ENCODE peak calls at places on chromosome 3, in four cellular contexts. Y, U, W and B are unnamed samples.

GRCh38 chr3:50515565-50516047 is 12.2 kb upstream of the CACNA2D2 start:
- DNase-seq in W (no peak), U (no peak), Y (no peak), B (no peak)

GRCh38 chr3:111072016-111072891 is 638 bp downstream of the NECTIN3 start:
- DNase-seq in Y (no peak), U (no peak), W (no peak), B (no peak)

GRCh38 chr3:160331127-160331937 is 67.7 kb downstream of the IFT80 start:
- DNase-seq in U (no peak), W (no peak), Y (no peak), B (no peak)

GRCh38 chr3:123459867-123460266 is 11.0 kb upstream of the ADCY5 start:
- DNase-seq in W (peak; percentile 19), U (no peak), Y (no peak), B (no peak)

GRCh38 chr3:81476652-81477051 is 284.8 kb downstream of the GBE1 start:
- DNase-seq in Y (no peak), U (no peak), W (peak; percentile 31), B (no peak)

GRCh38 chr3:56980798-56981390 is 79.6 kb upstream of the SPATA12 start:
- DNase-seq in U (no peak), Y (no peak), W (peak; percentile 87), B (no peak)

GRCh38 chr3:161990036-161990435 is 493.4 kb downstream of the OTOL1 start:
- DNase-seq in W (no peak), U (no peak), Y (no peak), B (no peak)

GRCh38 chr3:31779514-31779913 is 201.5 kb downstream of the OSBPL10 start:
- DNase-seq in W (no peak), Y (no peak), U (no peak), B (no peak)

GRCh38 chr3:32640939-32641725 is 43.9 kb upstream of the CNOT10 start:
- DNase-seq in U (no peak), W (no peak), Y (no peak), B (no peak)

GRCh38 chr3:38650248-38650940 is 907 bp upstream of the SCN5A start:
- DNase-seq in Y (no peak), W (no peak), U (no peak), B (no peak)

GRCh38 chr3:49329201-49329600 is 10.7 kb downstream of the USP4 start:
- DNase-seq in W (no peak), Y (no peak), U (no peak), B (no peak)

GRCh38 chr3:123586131-123586530 is 1.3 kb upstream of the HACD2 start:
- DNase-seq in W (peak; percentile 61), U (no peak), Y (peak; percentile 9), B (no peak)

GRCh38 chr3:10552631-10552943 is 47.2 kb upstream of the ATP2B2 start:
- DNase-seq in Y (no peak), W (peak; percentile 10), U (no peak), B (no peak)

GRCh38 chr3:142007710-142008399 is 131.4 kb downstream of the ATP1B3 start:
- DNase-seq in U (no peak), W (no peak), Y (no peak), B (no peak)

GRCh38 chr3:126997455-126998038 is 14.6 kb downstream of the PLXNA1 start:
- DNase-seq in Y (no peak), U (no peak), W (no peak), B (no peak)

GRCh38 chr3:61926913-61927312 is 365.5 kb downstream of the PTPRG start:
- DNase-seq in Y (no peak), U (no peak), W (no peak), B (no peak)

GRCh38 chr3:57151021-57151449 is 14.1 kb downstream of the IL17RD start:
- DNase-seq in U (no peak), Y (no peak), W (no peak), B (no peak)

GRCh38 chr3:33395900-33396299 is 44.3 kb downstream of the UBP1 start:
- DNase-seq in U (no peak), Y (no peak), W (no peak), B (no peak)

GRCh38 chr3:179852117-179852886 is 184.4 kb downstream of the PEX5L start:
- DNase-seq in U (no peak), W (peak; percentile 7), Y (no peak), B (no peak)

GRCh38 chr3:7144696-7145308 is 283.9 kb downstream of the GRM7 start:
- DNase-seq in Y (peak; percentile 23), W (peak; percentile 5), U (no peak), B (no peak)

GRCh38 chr3:150875548-150875947 is 29.7 kb downstream of the MINDY4B start:
- DNase-seq in Y (no peak), W (peak; percentile 8), U (no peak), B (peak; percentile 17)

GRCh38 chr3:187966636-187967035 is 187.3 kb upstream of the LPP start:
- DNase-seq in W (no peak), U (no peak), Y (no peak), B (no peak)

GRCh38 chr3:8937064-8938020 is 25.9 kb downstream of the RAD18 start:
- DNase-seq in U (no peak), W (no peak), Y (no peak), B (no peak)

GRCh38 chr3:65871305-65872141 is 167.2 kb downstream of the MAGI1 start:
- DNase-seq in Y (no peak), U (no peak), W (no peak), B (no peak)

GRCh38 chr3:158794206-158794605 is 7.6 kb upstream of the MFSD1 start:
- DNase-seq in Y (no peak), U (no peak), W (no peak), B (no peak)

GRCh38 chr3:126556637-126557414 is 1.9 kb downstream of the C3orf22 start:
- DNase-seq in Y (no peak), U (no peak), W (no peak), B (no peak)

GRCh38 chr3:23330568-23330967 is 127.4 kb downstream of the UBE2E2 start:
- DNase-seq in U (no peak), W (no peak), Y (no peak), B (no peak)

GRCh38 chr3:58173670-58174472 is 36.9 kb downstream of the DNASE1L3 start:
- DNase-seq in U (no peak), W (peak; percentile 50), Y (peak; percentile 17), B (peak; percentile 43)

GRCh38 chr3:64022451-64023186 is 675 bp downstream of the PSMD6 start:
- DNase-seq in Y (peak; percentile 8), U (no peak), W (peak; percentile 18), B (peak; percentile 5)

GRCh38 chr3:187571701-187572100 is 98.5 kb downstream of the SST start:
- DNase-seq in Y (no peak), W (no peak), U (no peak), B (no peak)

GRCh38 chr3:43584043-43584826 is 37.6 kb downstream of the ANO10 start:
- DNase-seq in Y (peak; percentile 38), U (no peak), W (no peak), B (no peak)
- TF ChIP-seq SPI1 in Y (peak; percentile 15), U (peak; percentile 29), W (no peak), B (no peak)

DNA sequence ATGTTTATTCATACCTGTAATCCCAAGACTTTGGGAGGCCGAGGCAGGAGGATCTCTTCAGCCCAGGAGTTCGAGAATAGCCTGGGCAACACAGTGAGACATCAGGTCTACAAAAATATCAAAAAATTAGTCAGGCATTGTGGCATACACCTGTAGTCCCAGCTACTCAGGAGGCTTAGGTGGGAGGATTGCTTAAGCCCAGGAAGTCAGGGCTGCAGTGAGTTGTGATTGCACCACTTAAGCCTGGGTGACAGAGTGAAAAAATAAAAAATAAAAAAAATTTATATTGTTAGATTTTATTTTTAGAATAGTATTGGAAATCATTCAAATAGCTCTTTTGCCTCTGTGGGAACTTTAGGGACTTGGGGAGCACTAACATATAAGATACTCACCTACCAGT is 12.9 kb upstream of the TM4SF1 start:
- DNase-seq in U (no peak), Y (no peak), W (no peak), B (no peak)
- TF ChIP-seq SPI1 in U (no peak), Y (no peak), W (no peak), B (no peak)

GRCh38 chr3:46289961-46290360 is 47.7 kb downstream of the CCR3 start:
- DNase-seq in Y (no peak), W (peak; percentile 71), U (no peak), B (no peak)
- TF ChIP-seq SPI1 in Y (no peak), W (peak; percentile 15), U (no peak), B (no peak)

DNA sequence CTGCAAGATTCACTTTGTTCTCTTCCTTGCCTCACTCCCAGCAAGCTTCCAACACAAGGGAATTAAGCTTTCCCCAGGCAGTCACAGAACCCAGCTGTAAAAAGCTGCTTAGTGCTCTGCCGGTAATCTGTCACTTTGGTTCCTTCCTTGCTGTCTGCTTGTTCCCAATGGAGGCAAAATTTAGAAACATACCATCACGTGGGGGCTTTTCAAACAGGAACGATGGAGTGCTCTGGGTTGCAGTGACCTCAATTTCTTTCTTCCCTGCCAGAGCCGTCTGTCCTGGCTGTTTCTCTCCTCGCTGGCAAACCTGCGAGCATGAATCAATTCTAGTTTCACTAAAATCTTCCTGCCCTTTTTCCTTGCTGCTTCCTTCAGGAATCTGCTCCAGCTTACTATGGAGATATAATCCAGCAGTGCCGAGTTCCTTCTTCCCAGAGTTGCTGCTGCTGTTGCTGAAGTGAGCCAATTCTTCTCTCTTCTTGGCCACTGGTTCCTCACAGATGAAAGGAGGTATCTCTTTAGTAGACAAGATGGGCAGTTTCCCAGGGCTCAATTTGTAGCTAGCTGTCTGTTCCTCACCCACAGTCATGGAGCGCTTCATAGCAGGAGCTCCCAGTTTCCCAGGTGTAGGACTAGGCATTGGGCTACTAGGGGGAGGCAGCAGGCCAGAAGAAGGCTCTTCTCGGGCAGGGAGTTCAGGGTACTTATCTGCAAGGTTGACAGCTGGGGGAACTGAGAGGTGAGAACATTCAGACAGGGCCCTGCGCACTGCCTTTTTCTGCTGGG is 88.1 kb downstream of the DHX30 start:
- DNase-seq in W (no peak), Y (no peak), U (no peak), B (no peak)
- TF ChIP-seq SPI1 in W (no peak), Y (no peak), U (no peak), B (no peak)